ENCODE peak calls at places on chromosomes 1 and 21, in six cellular contexts. F is CD4-positive, alpha-beta memory T cell; B is neuronal stem cell; V is fibroblast of mammary gland; Q is AG08396; W is astrocyte of the spinal cord. X is an unnamed sample.

GRCh38 chr1:230250676-230251075 is 175.5 kb downstream of the PGBD5 start:
- DNase-seq in F (no peak), B (no peak), V (no peak), Q (no peak), W (no peak), X (no peak)

GRCh38 chr1:182405578-182405977 is 5.1 kb upstream of the TEDDM1 start:
- DNase-seq in F (no peak), B (no peak), V (no peak), Q (no peak), W (no peak), X (no peak)

GRCh38 chr1:19029191-19030085 is 73.0 kb upstream of the IFFO2 start:
- DNase-seq in F (no peak), B (no peak), V (no peak), Q (no peak), W (no peak), X (no peak)

GRCh38 chr21:38951095-38951745 is 145.5 kb downstream of the ETS2 start:
- DNase-seq in F (no peak), B (no peak), V (no peak), Q (no peak), W (no peak), X (no peak)

GRCh38 chr1:178768423-178768822 is 43.4 kb downstream of the RALGPS2 start:
- DNase-seq in F (peak), B (peak), V (peak), Q (peak), W (peak), X (no peak)

GRCh38 chr1:226662704-226663326 is 76.3 kb downstream of the ITPKB start:
- DNase-seq in F (peak), B (no peak), V (peak), Q (peak), W (peak), X (no peak)

GRCh38 chr1:181113061-181113695 is 24.7 kb downstream of the IER5 start:
- DNase-seq in F (no peak), B (no peak), V (peak), Q (peak), W (peak), X (no peak)

GRCh38 chr1:236160540-236161127 is 18.3 kb downstream of the GPR137B start:
- DNase-seq in F (no peak), B (no peak), V (no peak), Q (no peak), W (no peak), X (no peak)

GRCh38 chr1:177171536-177172123 is 872 bp downstream of the BRINP2 start:
- DNase-seq in F (no peak), B (no peak), V (peak), Q (no peak), W (no peak), X (no peak)

GRCh38 chr21:31293986-31294385 is 50.1 kb downstream of the TIAM1 start:
- DNase-seq in F (no peak), B (peak), V (peak), Q (peak), W (peak), X (no peak)

GRCh38 chr1:205961970-205962820 is 18.9 kb upstream of the SLC26A9 start:
- DNase-seq in F (no peak), B (no peak), V (no peak), Q (no peak), W (no peak), X (no peak)

GRCh38 chr1:6805004-6805416 is 19.8 kb downstream of the CAMTA1 start:
- DNase-seq in F (no peak), B (no peak), V (no peak), Q (no peak), W (no peak), X (no peak)

GRCh38 chr1:34983700-34984355 is 1.3 kb downstream of the TMEM35B start:
- DNase-seq in F (no peak), B (no peak), V (no peak), Q (no peak), W (no peak), X (no peak)

GRCh38 chr21:44902268-44903053 is 18.2 kb downstream of the ITGB2 start:
- DNase-seq in F (no peak), B (no peak), V (no peak), Q (no peak), W (no peak), X (no peak)

GRCh38 chr21:35905973-35906357 is 154.4 kb downstream of the SETD4 start:
- DNase-seq in F (no peak), B (no peak), V (peak), Q (no peak), W (no peak), X (no peak)

GRCh38 chr1:202692959-202693555 is 17.2 kb downstream of the SYT2 start:
- DNase-seq in F (peak), B (peak), V (peak), Q (peak), W (peak), X (peak)

GRCh38 chr1:33433509-33434362 is 2.8 kb upstream of the PHC2 start:
- DNase-seq in F (no peak), B (no peak), V (peak), Q (peak), W (peak), X (no peak)

GRCh38 chr1:223653015-223653414 is 12.5 kb downstream of the CAPN8 start:
- DNase-seq in F (no peak), B (no peak), V (no peak), Q (no peak), W (no peak), X (no peak)

GRCh38 chr1:203172184-203173115 is 3.2 kb downstream of the MYBPH start:
- DNase-seq in F (peak), B (peak), V (peak), Q (peak), W (peak), X (peak)

GRCh38 chr1:4029376-4029775 is 129.3 kb upstream of the C1orf174 start:
- DNase-seq in F (no peak), B (no peak), V (no peak), Q (no peak), W (no peak), X (no peak)

GRCh38 chr1:37655274-37655673 is 20.6 kb upstream of the RSPO1 start:
- DNase-seq in F (no peak), B (no peak), V (no peak), Q (no peak), W (no peak), X (no peak)

GRCh38 chr1:91732291-91732953 is 153.5 kb downstream of the TGFBR3 start:
- DNase-seq in F (no peak), B (no peak), V (peak), Q (peak), W (peak), X (no peak)

GRCh38 chr1:231677442-231677841 is 50.9 kb downstream of the DISC1 start:
- DNase-seq in F (no peak), B (no peak), V (no peak), Q (no peak), W (no peak), X (no peak)

GRCh38 chr1:186828612-186829542 is at the start of gene PLA2G4A:
- DNase-seq in F (peak), B (no peak), V (peak), Q (peak), W (peak), X (peak)

GRCh38 chr1:209633335-209633997 is 18.8 kb downstream of the LAMB3 start:
- DNase-seq in F (no peak), B (no peak), V (peak), Q (no peak), W (no peak), X (no peak)

GRCh38 chr1:154199563-154199879 is 6.6 kb downstream of the CFAP141 start:
- DNase-seq in F (no peak), B (no peak), V (no peak), Q (no peak), W (no peak), X (no peak)

GRCh38 chr1:2981388-2981787 is 39.9 kb upstream of the ACTRT2 start:
- DNase-seq in F (no peak), B (no peak), V (no peak), Q (no peak), W (no peak), X (no peak)

GRCh38 chr1:184905601-184906322 is 68.5 kb downstream of the NIBAN1 start:
- DNase-seq in F (no peak), B (no peak), V (no peak), Q (no peak), W (no peak), X (no peak)

GRCh38 chr1:100038401-100039306 is 68.9 kb downstream of the SLC35A3 start:
- DNase-seq in F (peak), B (peak), V (peak), Q (peak), W (peak), X (peak)

GRCh38 chr1:60596791-60597748 is 485.3 kb upstream of the NFIA start:
- DNase-seq in F (no peak), B (no peak), V (peak), Q (no peak), W (peak), X (no peak)

GRCh38 chr1:152699746-152700145 is 1.6 kb downstream of the LCE2A start:
- DNase-seq in F (no peak), B (no peak), V (no peak), Q (no peak), W (no peak), X (no peak)

X was measured in endothelial cell.